ENCODE peak calls at places on chromosomes 1 and 21, in four cellular contexts. V is HCT116, U is WERI-Rb-1, N is prostate gland. A is an unnamed sample.

GRCh38 chr1:3241236-3241550 is 172.2 kb downstream of the PRDM16 start:
- DNase-seq in N (no peak), U (no peak), V (no peak), A (no peak)

GRCh38 chr1:20180221-20181207 is 5.4 kb upstream of the UBXN10 start:
- DNase-seq in N (no peak), V (no peak), U (no peak), A (no peak)

GRCh38 chr1:67169932-67170331 is 3.7 kb downstream of the IL23R start:
- DNase-seq in N (no peak), V (no peak), U (no peak), A (no peak)

GRCh38 chr21:39009587-39010225 is 173.5 kb downstream of the PSMG1 start:
- DNase-seq in N (no peak), U (no peak), V (no peak), A (peak; percentile 22)

GRCh38 chr1:51644533-51645197 is 27.8 kb downstream of the OSBPL9 start:
- DNase-seq in N (no peak), V (peak; percentile 48), U (no peak), A (no peak)

GRCh38 chr1:62608905-62609304 is 11.6 kb downstream of the ANGPTL3 start:
- DNase-seq in N (no peak), V (no peak), U (no peak), A (no peak)

GRCh38 chr21:44083631-44084291 is 23.4 kb upstream of the PWP2 start:
- DNase-seq in N (no peak), V (no peak), U (no peak), A (no peak)

GRCh38 chr1:27491748-27492700 is 2.1 kb upstream of the WASF2 start:
- DNase-seq in N (peak; percentile 41), U (no peak), V (no peak), A (no peak)

DNA sequence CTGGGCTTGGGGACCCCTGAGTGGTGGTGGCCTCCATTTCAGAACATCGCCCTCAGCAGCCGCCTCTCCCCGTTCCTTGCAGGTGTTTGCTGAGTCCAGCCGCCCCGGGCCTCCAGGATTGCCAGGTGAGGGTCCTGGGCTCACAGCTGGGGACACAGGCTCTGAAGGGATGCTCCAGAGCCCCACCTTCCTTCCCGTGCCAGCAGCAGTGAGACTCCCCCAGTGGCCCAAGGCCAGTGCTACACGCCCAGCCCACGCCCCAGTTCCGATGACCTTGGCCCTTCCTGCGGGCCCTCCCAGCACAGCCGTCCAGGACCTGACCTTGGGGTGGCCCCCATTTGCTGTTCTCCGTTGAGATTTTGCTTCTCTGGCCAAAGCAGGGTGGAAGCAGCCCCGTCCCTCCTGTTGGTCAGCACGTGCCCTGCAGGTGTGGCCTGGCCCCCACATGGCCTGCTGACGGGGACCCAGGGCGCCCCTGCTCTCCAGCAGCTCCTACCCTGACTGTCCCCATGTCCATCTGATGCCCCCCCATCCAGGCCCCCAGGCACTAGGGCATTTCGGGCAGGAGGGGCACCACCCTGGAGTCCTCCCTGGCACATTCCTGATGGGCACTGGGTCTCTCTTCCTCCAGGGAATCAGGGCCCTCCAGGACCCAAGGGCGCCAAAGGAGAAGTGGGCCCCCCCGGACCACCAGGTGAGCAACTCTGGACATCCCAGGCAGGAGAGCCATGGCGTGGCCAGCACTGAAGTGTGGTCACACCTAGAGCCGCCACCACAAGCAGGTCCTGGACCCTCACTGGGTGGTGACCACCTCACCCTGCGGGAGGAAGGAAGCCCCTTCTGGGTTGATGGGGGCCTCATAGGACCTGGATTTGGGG is 45.0 kb downstream of the SLC19A1 start:
- DNase-seq in U (peak; percentile 6), N (no peak), V (no peak), A (no peak)
- H3K36me3 ChIP-seq in U (no peaks in the 10 kb centered on the region), N (no peaks in the 10 kb centered on the region), V (peaks cover 10% of the 10 kb centered on the region), A (peaks cover 19% of the 10 kb centered on the region)

DNA sequence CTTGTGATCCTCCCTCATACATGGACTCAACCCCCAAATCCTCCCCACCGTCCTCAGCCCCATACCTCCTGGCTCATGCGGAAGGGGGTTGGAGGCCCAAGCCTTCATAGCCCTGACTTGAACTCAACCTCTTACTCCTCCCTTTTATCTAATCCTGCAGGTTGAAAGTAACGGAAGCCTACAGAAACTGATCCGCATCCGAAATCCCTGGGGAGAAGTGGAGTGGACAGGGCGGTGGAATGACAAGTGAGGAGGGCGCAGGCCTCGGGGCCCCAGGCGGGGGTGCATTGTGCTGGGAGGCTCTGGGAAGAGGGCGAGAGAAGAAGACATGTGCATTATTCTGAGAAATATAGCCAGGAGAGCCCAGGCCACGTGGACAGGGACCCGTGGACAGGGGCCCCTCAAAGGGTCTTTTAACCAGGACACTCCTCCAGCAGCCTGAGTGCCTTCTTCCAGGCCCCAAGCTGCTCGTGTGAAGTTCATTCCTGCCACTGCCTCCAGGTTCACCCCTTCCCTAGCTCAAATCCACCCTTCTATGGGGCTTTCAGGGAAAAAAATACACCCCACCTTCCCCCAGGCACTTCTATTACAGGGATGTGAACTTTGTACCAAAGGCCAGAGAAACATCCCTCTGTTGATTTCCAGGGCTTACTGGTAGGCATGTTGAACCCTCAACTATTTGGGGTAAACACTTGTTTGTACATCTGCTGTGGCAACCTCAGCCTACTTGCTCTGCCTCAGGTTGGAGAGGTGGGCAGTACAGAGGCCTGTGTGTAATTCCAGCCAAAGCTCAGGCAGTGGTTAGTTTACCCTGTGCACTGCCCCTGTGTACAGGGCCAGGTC is 38.6 kb downstream of the CAPN2 start:
- DNase-seq in N (no peak), U (no peak), V (no peak), A (no peak)
- H3K36me3 ChIP-seq in N (no peaks in the 10 kb centered on the region), U (no peaks in the 10 kb centered on the region), V (peaks cover 84% of the 10 kb centered on the region), A (no peaks in the 10 kb centered on the region)

GRCh38 chr1:111707906-111708305 is 31.3 kb downstream of the INKA2 start:
- DNase-seq in N (no peak), V (no peak), U (no peak), A (no peak)
- H3K36me3 ChIP-seq in N (no peaks in the 10 kb centered on the region), V (peaks cover 3% of the 10 kb centered on the region), U (peaks cover 29% of the 10 kb centered on the region), A (no peaks in the 10 kb centered on the region)

DNA sequence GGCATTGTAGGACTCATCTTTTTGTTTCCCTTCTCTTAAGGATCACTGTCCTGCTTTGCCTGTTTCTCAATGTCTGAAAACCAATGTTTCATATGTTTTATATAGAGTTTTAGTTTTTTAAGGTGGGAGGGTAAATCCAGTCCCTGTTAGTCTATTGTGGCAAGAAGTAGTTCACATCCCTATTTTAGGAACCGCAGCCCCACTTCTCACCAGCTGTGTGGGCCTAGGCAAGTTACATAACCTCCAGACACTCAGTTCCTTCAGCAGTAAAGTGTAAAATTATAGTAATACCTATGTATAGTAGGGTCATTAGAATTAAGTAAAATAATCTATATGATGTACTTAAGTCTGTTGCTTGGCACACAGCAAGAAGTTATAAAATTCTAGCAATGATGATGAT is 105.8 kb upstream of the WLS start:
- DNase-seq in V (no peak), U (no peak), N (no peak), A (no peak)
- H3K36me3 ChIP-seq in V (no peaks in the 10 kb centered on the region), U (no peaks in the 10 kb centered on the region), N (no peaks in the 10 kb centered on the region), A (no peaks in the 10 kb centered on the region)

GRCh38 chr1:38022810-38023209 is 10.3 kb downstream of the UTP11 start:
- DNase-seq in N (no peak), U (no peak), V (no peak), A (no peak)

GRCh38 chr1:38018864-38019343 is 6.4 kb downstream of the UTP11 start:
- DNase-seq in U (no peak), V (no peak), N (no peak), A (peak; percentile 54)

GRCh38 chr1:38021969-38022368 is 9.4 kb downstream of the UTP11 start:
- DNase-seq in V (no peak), N (no peak), U (no peak), A (no peak)

GRCh38 chr1:38015978-38016640 is 3.6 kb downstream of the UTP11 start:
- DNase-seq in U (no peak), V (no peak), N (no peak), A (no peak)

GRCh38 chr1:38020361-38020760 is 7.8 kb downstream of the UTP11 start:
- DNase-seq in V (no peak), U (no peak), N (no peak), A (no peak)
- H3K36me3 ChIP-seq in V (peaks cover 86% of the 10 kb centered on the region), U (peaks cover 94% of the 10 kb centered on the region), N (peaks cover 4% of the 10 kb centered on the region), A (peaks cover 44% of the 10 kb centered on the region)

GRCh38 chr1:229603387-229604005 is 22.4 kb downstream of the TAF5L start:
- DNase-seq in V (no peak), U (no peak), N (no peak), A (no peak)

GRCh38 chr1:229607370-229607769 is 18.6 kb downstream of the TAF5L start:
- DNase-seq in N (no peak), V (no peak), U (no peak), A (no peak)

GRCh38 chr1:229613938-229614337 is 12.0 kb downstream of the TAF5L start:
- DNase-seq in U (no peak), V (no peak), N (no peak), A (no peak)

GRCh38 chr1:229608590-229608989 is 17.3 kb downstream of the TAF5L start:
- DNase-seq in V (no peak), N (no peak), U (no peak), A (no peak)
- H3K36me3 ChIP-seq in V (peaks cover 40% of the 10 kb centered on the region), N (no peaks in the 10 kb centered on the region), U (peaks cover 6% of the 10 kb centered on the region), A (peaks cover 8% of the 10 kb centered on the region)

DNA sequence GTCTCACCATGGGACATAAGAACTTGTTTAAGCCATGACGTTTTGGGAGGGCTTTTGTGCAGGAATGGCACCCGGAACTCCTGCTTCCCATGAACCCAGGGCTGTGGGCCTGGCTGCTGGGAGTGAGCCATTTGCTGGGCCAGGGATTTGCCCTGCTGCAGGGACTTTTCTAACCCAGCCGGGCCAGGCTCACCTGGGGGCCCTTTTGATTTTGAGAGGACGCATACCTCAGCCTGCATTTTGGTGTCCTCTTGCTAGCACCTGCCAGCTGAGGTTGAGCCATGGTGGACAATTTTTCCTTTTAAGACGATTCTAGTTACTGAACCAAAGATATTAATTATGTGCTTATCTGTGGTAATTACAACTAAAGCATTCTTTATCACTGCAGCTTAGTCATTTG is 28.9 kb downstream of the GALNT2 start:
- DNase-seq in U (no peak), N (no peak), V (no peak), A (peak; percentile 68)
- H3K36me3 ChIP-seq in U (peaks cover 3% of the 10 kb centered on the region), N (no peaks in the 10 kb centered on the region), V (no peaks in the 10 kb centered on the region), A (no peaks in the 10 kb centered on the region)

GRCh38 chr21:14382486-14382834 is 486 bp downstream of the HSPA13 start:
- DNase-seq in U (no peak), N (no peak), V (no peak), A (peak; percentile 63)

DNA sequence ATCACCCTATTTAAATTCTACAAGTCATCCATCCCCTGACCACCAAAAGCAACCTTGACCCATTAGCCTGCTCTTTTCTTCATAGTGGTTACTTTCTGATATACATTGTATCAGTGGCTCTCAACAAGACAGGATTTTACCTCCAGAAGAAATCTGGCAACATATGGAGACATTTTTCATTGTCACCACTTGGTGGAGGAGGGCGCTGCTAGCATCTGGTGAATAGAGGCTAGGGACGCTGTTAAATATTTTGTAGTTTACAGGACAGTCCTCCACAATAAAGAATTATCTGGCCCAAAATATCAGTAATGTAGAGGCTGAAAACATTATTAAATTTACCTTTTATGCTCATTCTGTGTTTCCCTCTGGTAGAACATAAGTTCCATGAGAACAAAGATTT is 6.1 kb downstream of the HSPA13 start:
- DNase-seq in N (no peak), V (no peak), U (peak; percentile 15), A (peak; percentile 14)
- H3K36me3 ChIP-seq in N (no peaks in the 10 kb centered on the region), V (peaks cover 16% of the 10 kb centered on the region), U (peaks cover 80% of the 10 kb centered on the region), A (peaks cover 23% of the 10 kb centered on the region)

GRCh38 chr1:176141449-176141848 is 65.6 kb downstream of the COP1 start:
- DNase-seq in U (no peak), V (no peak), N (no peak), A (no peak)

DNA sequence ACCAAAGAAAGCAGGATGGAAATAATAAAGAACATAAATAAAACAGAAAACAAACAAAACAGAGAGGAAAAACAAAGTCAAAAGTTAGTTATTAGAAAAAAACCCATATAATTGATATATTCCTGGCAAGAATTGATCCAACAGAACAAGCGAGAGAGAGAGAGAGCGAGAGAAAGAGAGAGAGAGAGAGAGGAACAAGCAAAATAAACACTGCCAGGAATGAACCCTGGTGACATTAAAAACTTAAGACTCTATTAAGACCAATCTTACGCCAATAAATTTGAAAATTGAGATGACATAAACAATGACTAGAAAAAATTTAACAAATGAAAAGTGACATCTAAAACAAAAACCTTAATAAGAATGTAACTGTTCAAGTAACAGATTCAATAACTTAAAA is 64.1 kb downstream of the COP1 start:
- DNase-seq in N (no peak), U (no peak), V (no peak), A (no peak)
- H3K36me3 ChIP-seq in N (no peaks in the 10 kb centered on the region), U (peaks cover 4% of the 10 kb centered on the region), V (no peaks in the 10 kb centered on the region), A (no peaks in the 10 kb centered on the region)

A was measured in H7.